ENCODE peak calls at places on chromosomes 4 and X, in five cellular contexts. A, P, R, C and U are unnamed samples.

GRCh38 chr4:16124232-16124631 is 40.4 kb upstream of the PROM1 start:
- DNase-seq in R (no peak), P (no peak), C (no peak), A (no peak), U (no peak)

GRCh38 chr4:40515398-40516293 is 114.0 kb downstream of the RBM47 start:
- DNase-seq in C (peak; percentile 20), P (no peak), A (peak; percentile 87), R (peak; percentile 42), U (no peak)

GRCh38 chrX:149992918-149993317 is 54.6 kb upstream of the EOLA2 start:
- DNase-seq in C (no peak), R (no peak), A (no peak), P (no peak), U (no peak)

GRCh38 chr4:54082168-54082567 is 17.8 kb upstream of the CHIC2 start:
- DNase-seq in R (peak; percentile 99), A (peak; percentile 56), C (peak; percentile 93), P (peak; percentile 97), U (peak; percentile 98)

GRCh38 chrX:100721328-100721727 is 10.6 kb downstream of the SYTL4 start:
- DNase-seq in A (no peak), C (no peak), R (no peak), P (no peak), U (no peak)

GRCh38 chr4:94038195-94038594 is 169.5 kb upstream of the SMARCAD1 start:
- DNase-seq in P (no peak), A (no peak), C (no peak), R (no peak), U (no peak)

GRCh38 chrX:124333862-124334261 is 1.4 kb downstream of the TEX13D start:
- DNase-seq in R (no peak), C (no peak), P (no peak), A (no peak), U (no peak)

GRCh38 chr4:154692311-154692818 is 51.4 kb upstream of the LRAT start:
- DNase-seq in P (no peak), C (no peak), A (no peak), R (no peak), U (no peak)

GRCh38 chr4:46329118-46329976 is 60.6 kb downstream of the GABRA2 start:
- DNase-seq in R (peak; percentile 61), C (peak; percentile 16), A (peak; percentile 33), P (no peak), U (no peak)

GRCh38 chr4:186105721-186106335 is 1.3 kb downstream of the FAM149A start:
- DNase-seq in P (peak; percentile 4), C (no peak), A (peak; percentile 61), R (peak; percentile 2), U (peak; percentile 4)

GRCh38 chrX:150363561-150364346 is 637 bp downstream of the MAMLD1 start:
- DNase-seq in C (peak; percentile 76), A (no peak), R (peak; percentile 29), P (no peak), U (peak; percentile 66)

GRCh38 chr4:150852237-150852636 is 162.8 kb downstream of the LRBA start:
- DNase-seq in P (no peak), R (no peak), A (no peak), C (peak; percentile 3), U (no peak)

GRCh38 chrX:80432863-80433262 is 12.6 kb downstream of the TENT5D start:
- DNase-seq in A (no peak), R (no peak), P (no peak), C (peak; percentile 7), U (no peak)

GRCh38 chr4:186808635-186809018 is 85.0 kb upstream of the FAT1 start:
- DNase-seq in P (peak; percentile 96), C (peak; percentile 94), R (peak; percentile 53), A (no peak), U (peak; percentile 76)

GRCh38 chrX:153639177-153640044 is 7.6 kb upstream of the DUSP9 start:
- DNase-seq in P (no peak), A (no peak), C (no peak), R (no peak), U (no peak)

DNA sequence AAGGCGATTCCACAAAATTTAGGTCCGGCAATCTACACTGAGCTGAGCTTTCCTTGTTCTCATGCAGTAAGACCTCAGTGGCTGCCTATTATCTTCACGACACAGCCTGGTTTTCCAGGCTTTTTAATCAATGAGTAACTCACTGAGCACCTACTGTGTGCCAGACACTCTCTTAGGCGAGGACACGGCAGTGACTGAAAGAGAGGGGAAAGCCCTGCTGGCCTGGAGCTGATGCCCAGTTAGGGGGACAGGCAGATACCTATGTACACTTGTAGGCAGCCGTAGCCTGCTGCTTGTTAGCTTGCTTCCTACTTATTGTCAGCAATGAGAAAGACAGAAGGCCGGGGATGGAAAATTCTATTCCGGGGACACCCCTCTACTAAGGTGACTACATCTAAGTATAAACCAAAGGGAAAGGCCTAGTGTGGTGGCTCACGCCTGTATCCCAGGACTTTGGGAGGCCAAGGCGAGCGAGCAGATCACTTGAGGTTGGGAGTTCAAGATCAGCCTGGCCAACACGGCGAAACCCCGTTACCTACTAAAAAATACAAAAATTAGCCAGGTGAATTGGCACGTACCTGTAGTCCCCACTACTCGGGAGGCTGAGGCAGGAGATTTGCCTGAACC is 3.8 kb downstream of the WDR1 start:
- DNase-seq in A (no peak), R (no peak), C (no peak), P (no peak), U (no peak)
- H3K9ac ChIP-seq in A (no peak overlapping the region), R (no peak overlapping the region), C (no peak overlapping the region), P (peak overlapping the region; percentile 84), U (no peak overlapping the region)

DNA sequence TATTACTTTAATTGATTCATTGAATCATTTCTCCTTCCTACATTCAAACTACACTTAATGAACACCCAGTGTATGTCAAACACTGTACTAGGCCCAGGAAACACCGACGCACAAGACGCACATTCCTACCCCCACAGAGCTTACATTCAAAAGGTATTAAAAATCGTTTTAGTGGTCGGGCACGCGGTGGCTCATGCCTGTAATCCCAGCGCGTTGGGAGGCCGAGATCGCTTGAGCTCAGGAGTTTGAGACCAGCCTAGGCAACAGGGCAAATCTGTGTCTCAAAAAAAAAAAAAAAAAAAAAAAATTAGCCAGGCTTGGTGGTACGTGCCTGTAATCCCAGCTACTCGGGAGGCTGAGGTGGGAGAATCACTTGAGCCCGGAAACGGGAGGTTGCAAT is 6.4 kb upstream of the NEUROG2 start:
- DNase-seq in P (no peak), R (no peak), A (no peak), C (no peak), U (no peak)
- H3K4me3 ChIP-seq in P (no peak overlapping the region), R (no peak overlapping the region), A (no peak overlapping the region), C (no peak overlapping the region), U (no peak overlapping the region)

GRCh38 chrX:53282313-53282712 is 929 bp upstream of the IQSEC2 start:
- DNase-seq in C (no peak), R (peak; percentile 27), P (no peak), A (no peak), U (peak; percentile 10)

GRCh38 chrX:53283099-53283498 is 1.7 kb upstream of the IQSEC2 start:
- DNase-seq in R (no peak), P (no peak), A (no peak), C (no peak), U (no peak)

GRCh38 chrX:53285591-53285990 is 4.2 kb upstream of the IQSEC2 start:
- DNase-seq in R (no peak), P (no peak), A (no peak), C (no peak), U (no peak)

GRCh38 chrX:53283567-53283966 is 2.2 kb upstream of the IQSEC2 start:
- DNase-seq in C (no peak), R (no peak), A (no peak), P (no peak), U (no peak)

GRCh38 chrX:53284684-53285447 is 3.5 kb upstream of the IQSEC2 start:
- DNase-seq in C (peak; percentile 61), P (no peak), R (peak; percentile 37), A (peak; percentile 73), U (peak; percentile 75)
- H3K4me1 ChIP-seq in C (peaks cover 21% of the 10 kb centered on the region), P (peaks cover 23% of the 10 kb centered on the region), R (peaks cover 11% of the 10 kb centered on the region), A (peaks cover 17% of the 10 kb centered on the region), U (peaks cover 45% of the 10 kb centered on the region)

DNA sequence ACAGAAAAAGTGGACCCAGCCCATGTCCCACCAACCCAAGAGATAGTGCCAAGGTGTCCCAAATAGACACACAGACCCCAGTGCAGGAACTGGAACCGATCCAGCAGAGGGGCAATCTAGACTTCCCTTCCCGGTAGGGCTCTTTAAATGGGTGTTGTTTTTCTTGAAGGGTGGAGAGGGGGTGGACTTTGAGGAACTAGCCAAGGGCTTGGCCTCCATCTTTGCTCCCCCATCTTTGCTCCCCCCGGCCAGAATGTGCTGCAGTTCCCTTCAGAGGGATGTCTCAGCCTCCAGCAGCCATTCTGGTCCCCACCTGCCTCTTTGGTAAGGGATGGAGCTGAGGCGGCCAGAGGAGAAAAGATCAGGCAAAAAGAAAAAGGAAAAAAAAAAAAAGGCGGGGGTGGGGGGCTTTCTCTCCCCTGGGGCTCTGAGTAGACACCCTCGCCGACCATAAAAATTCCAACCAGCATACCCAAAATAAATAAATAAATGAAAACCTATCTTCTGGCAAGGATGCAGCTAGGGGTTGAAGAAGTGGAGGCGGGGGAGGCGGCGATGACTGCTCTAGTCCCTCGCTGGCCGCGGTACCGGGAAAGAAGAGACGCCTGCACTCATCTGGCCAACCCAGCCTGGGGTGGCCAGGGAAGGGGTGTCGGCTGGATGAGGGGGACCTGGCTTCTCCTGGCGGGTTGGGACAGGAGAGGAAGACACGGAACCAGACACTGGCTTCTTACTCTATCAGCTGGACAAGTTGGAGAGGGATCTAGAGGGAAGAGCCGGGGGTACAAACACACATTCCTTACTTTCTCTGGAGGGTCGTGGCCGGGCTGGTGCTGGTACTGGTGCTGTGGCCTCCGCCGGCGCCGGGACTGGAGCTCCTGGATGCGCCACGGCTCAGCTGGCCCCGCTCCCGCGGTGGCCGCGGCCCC is 38.5 kb upstream of the IQSEC2 start:
- DNase-seq in A (no peak), R (no peak), C (peak; percentile 58), P (no peak), U (peak; percentile 28)
- H3K9ac ChIP-seq in A (no peak overlapping the region), R (no peak overlapping the region), C (peak overlapping the region; percentile 56), P (no peak overlapping the region), U (peak overlapping the region; percentile 69)

GRCh38 chrX:84748965-84749656 is 246.9 kb upstream of the HDX start:
- DNase-seq in P (no peak), A (no peak), R (no peak), C (no peak), U (no peak)

GRCh38 chrX:84747516-84747915 is 245.3 kb upstream of the HDX start:
- DNase-seq in C (no peak), R (no peak), P (no peak), A (no peak), U (no peak)
- H3K4me3 ChIP-seq in C (no peak overlapping the region), R (no peak overlapping the region), P (no peak overlapping the region), A (no peak overlapping the region), U (no peak overlapping the region)

GRCh38 chr4:48343035-48343434 is 1.7 kb downstream of the SLAIN2 start:
- DNase-seq in R (peak; percentile 20), C (peak; percentile 38), A (no peak), P (no peak), U (peak; percentile 32)

GRCh38 chr4:48345542-48345941 is 4.2 kb downstream of the SLAIN2 start:
- DNase-seq in R (no peak), A (no peak), C (no peak), P (no peak), U (no peak)

GRCh38 chr4:48343531-48343930 is 2.2 kb downstream of the SLAIN2 start:
- DNase-seq in C (peak; percentile 60), R (peak; percentile 27), P (no peak), A (no peak), U (peak; percentile 51)

GRCh38 chr4:48347282-48347921 is 6.1 kb downstream of the SLAIN2 start:
- DNase-seq in R (no peak), P (no peak), A (no peak), C (no peak), U (no peak)

GRCh38 chr4:48346594-48346993 is 5.3 kb downstream of the SLAIN2 start:
- DNase-seq in P (peak; percentile 65), C (peak; percentile 46), R (peak; percentile 27), A (no peak), U (no peak)
- H3K4me1 ChIP-seq in P (peaks cover 16% of the 10 kb centered on the region), C (peaks cover 29% of the 10 kb centered on the region), R (peaks cover 4% of the 10 kb centered on the region), A (no peaks in the 10 kb centered on the region), U (peaks cover 30% of the 10 kb centered on the region)